ENCODE peak calls at places on chromosome 3, in five cellular contexts. R is OCI-LY7, O is DMS53, P is H9, T is RPMI7951. V is an unnamed sample.

GRCh38 chr3:156689589-156689988 is 15.2 kb downstream of the TIPARP start:
- DNase-seq in T (no peak), O (peak), P (no peak), R (no peak), V (no peak)

GRCh38 chr3:16338999-16339398 is 74.0 kb downstream of the OXNAD1 start:
- DNase-seq in P (no peak), T (peak), O (no peak), R (no peak), V (no peak)

GRCh38 chr3:155702745-155703581 is 41.9 kb downstream of the PLCH1 start:
- DNase-seq in R (no peak), O (no peak), T (no peak), P (no peak), V (no peak)

GRCh38 chr3:100650651-100651611 is 41.5 kb downstream of the ADGRG7 start:
- DNase-seq in R (peak), O (peak), P (no peak), T (peak), V (no peak)

GRCh38 chr3:14431928-14432834 is 29.8 kb downstream of the SLC6A6 start:
- DNase-seq in P (peak), R (peak), O (peak), T (peak), V (peak)

GRCh38 chr3:36679384-36680200 is 84.8 kb downstream of the DCLK3 start:
- DNase-seq in R (no peak), O (peak), T (peak), P (no peak), V (no peak)

GRCh38 chr3:158313344-158313927 is 203.5 kb downstream of the RSRC1 start:
- DNase-seq in T (peak), R (peak), O (peak), P (no peak), V (peak)

GRCh38 chr3:99783009-99783573 is 34.6 kb upstream of the CMSS1 start:
- DNase-seq in P (no peak), T (peak), R (no peak), O (no peak), V (peak)

V was measured in foreskin melanocyte.